ENCODE peak calls at places on chromosomes 3 and 15, in ten cellular contexts. J is naive B cell; W is fibroblast of pulmonary artery; A is activated CD4-positive, CD25-positive, alpha-beta regulatory T cell; B is astrocyte of the cerebellum; I is right cardiac atrium; T is dermis blood vessel endothelial cell; Y is GM23338; D is heart left ventricle; U is amniotic epithelial cell. Q is an unnamed sample.

GRCh38 chr3:52245322-52246263 is at the start of gene PPM1M:
- DNase-seq in J (peak; percentile 71), W (peak; percentile 43), A (peak; percentile 49), B (no peak), I (peak; percentile 64), T (peak; percentile 64), Y (peak; percentile 83), D (peak; percentile 67), U (peak; percentile 33), Q (peak; percentile 88)

GRCh38 chr3:140704733-140705132 is 26.9 kb downstream of the TRIM42 start:
- DNase-seq in J (no peak), W (no peak), A (no peak), B (no peak), I (no peak), T (no peak), Y (no peak), D (no peak), U (no peak), Q (no peak)

GRCh38 chr15:77295446-77295845 is 124.5 kb downstream of the PEAK1 start:
- DNase-seq in J (no peak), W (peak; percentile 83), A (no peak), B (no peak), I (no peak), T (no peak), Y (no peak), D (no peak), U (peak; percentile 98), Q (no peak)

GRCh38 chr3:82085356-82085755 is 323.9 kb upstream of the GBE1 start:
- DNase-seq in J (no peak), W (peak; percentile 30), A (no peak), B (no peak), I (no peak), T (peak; percentile 63), Y (no peak), D (no peak), U (no peak), Q (no peak)

GRCh38 chr15:51227967-51228783 is 110.2 kb downstream of the CYP19A1 start:
- DNase-seq in J (no peak), W (peak; percentile 81), A (no peak), B (peak; percentile 55), I (peak; percentile 19), T (peak; percentile 60), Y (peak; percentile 42), D (peak; percentile 19), U (peak; percentile 79), Q (peak; percentile 76)

GRCh38 chr15:100187677-100188076 is 154.1 kb downstream of the ADAMTS17 start:
- DNase-seq in J (no peak), W (no peak), A (no peak), B (no peak), I (no peak), T (no peak), Y (no peak), D (no peak), U (no peak), Q (no peak)

GRCh38 chr3:194572131-194572789 is 61.0 kb downstream of the TMEM44 start:
- DNase-seq in J (no peak), W (peak; percentile 99), A (no peak), B (peak; percentile 42), I (peak; percentile 89), T (peak; percentile 87), Y (no peak), D (peak; percentile 74), U (peak; percentile 88), Q (no peak)

GRCh38 chr3:171904829-171905228 is 61.7 kb downstream of the TMEM212 start:
- DNase-seq in J (no peak), W (peak; percentile 15), A (no peak), B (peak; percentile 1), I (no peak), T (peak; percentile 12), Y (no peak), D (no peak), U (no peak), Q (no peak)

GRCh38 chr3:37766220-37766605 is 95.5 kb upstream of the CTDSPL start:
- DNase-seq in J (no peak), W (no peak), A (no peak), B (no peak), I (no peak), T (no peak), Y (no peak), D (no peak), U (no peak), Q (no peak)

GRCh38 chr15:51267714-51268105 is 70.7 kb downstream of the CYP19A1 start:
- DNase-seq in J (no peak), W (no peak), A (no peak), B (no peak), I (no peak), T (peak; percentile 6), Y (peak; percentile 36), D (no peak), U (peak; percentile 6), Q (no peak)

GRCh38 chr3:13895155-13896105 is 15.6 kb upstream of the WNT7A start:
- DNase-seq in J (peak; percentile 86), W (peak; percentile 81), A (peak; percentile 85), B (peak; percentile 59), I (peak; percentile 96), T (peak; percentile 93), Y (peak; percentile 98), D (peak; percentile 94), U (peak; percentile 69), Q (peak; percentile 93)

GRCh38 chr15:89671687-89672086 is 7.5 kb downstream of the PLIN1 start:
- DNase-seq in J (no peak), W (no peak), A (no peak), B (no peak), I (no peak), T (no peak), Y (no peak), D (no peak), U (no peak), Q (no peak)

GRCh38 chr3:71419369-71419768 is 164.2 kb downstream of the FOXP1 start:
- DNase-seq in J (no peak), W (no peak), A (no peak), B (no peak), I (no peak), T (no peak), Y (no peak), D (no peak), U (no peak), Q (no peak)

GRCh38 chr3:150050510-150050909 is 79.8 kb upstream of the PFN2 start:
- DNase-seq in J (no peak), W (peak; percentile 24), A (no peak), B (no peak), I (no peak), T (no peak), Y (no peak), D (no peak), U (no peak), Q (no peak)

GRCh38 chr3:10471337-10471721 is 34.1 kb downstream of the ATP2B2 start:
- DNase-seq in J (no peak), W (peak; percentile 11), A (no peak), B (no peak), I (no peak), T (no peak), Y (peak; percentile 28), D (no peak), U (no peak), Q (no peak)

GRCh38 chr15:65646486-65646885 is 24.7 kb downstream of the SLC24A1 start:
- DNase-seq in J (no peak), W (peak; percentile 27), A (no peak), B (no peak), I (no peak), T (peak; percentile 24), Y (no peak), D (no peak), U (peak; percentile 24), Q (no peak)

GRCh38 chr3:45841380-45841700 is 579 bp downstream of the LZTFL1 start:
- DNase-seq in J (peak; percentile 31), W (peak; percentile 8), A (no peak), B (peak; percentile 5), I (peak; percentile 8), T (peak; percentile 40), Y (peak; percentile 26), D (no peak), U (no peak), Q (no peak)

GRCh38 chr3:46517016-46517770 is 19.4 kb downstream of the RTP3 start:
- DNase-seq in J (no peak), W (peak; percentile 73), A (no peak), B (peak; percentile 52), I (no peak), T (peak; percentile 75), Y (no peak), D (no peak), U (peak; percentile 96), Q (no peak)

GRCh38 chr3:106533097-106533496 is 664.3 kb upstream of the CBLB start:
- DNase-seq in J (no peak), W (no peak), A (no peak), B (no peak), I (no peak), T (no peak), Y (no peak), D (no peak), U (no peak), Q (no peak)

GRCh38 chr15:74788042-74788715 is 6.3 kb downstream of the CSK start:
- DNase-seq in J (no peak), W (no peak), A (no peak), B (no peak), I (no peak), T (no peak), Y (no peak), D (no peak), U (no peak), Q (no peak)

GRCh38 chr3:54171509-54171908 is 49.2 kb downstream of the CACNA2D3 start:
- DNase-seq in J (no peak), W (no peak), A (no peak), B (no peak), I (no peak), T (no peak), Y (no peak), D (no peak), U (no peak), Q (no peak)

GRCh38 chr15:64883097-64883581 is 28.6 kb upstream of the ANKDD1A start:
- DNase-seq in J (no peak), W (peak; percentile 55), A (no peak), B (no peak), I (no peak), T (no peak), Y (no peak), D (no peak), U (no peak), Q (peak; percentile 75)

GRCh38 chr3:37559461-37559860 is 302.2 kb upstream of the CTDSPL start:
- DNase-seq in J (no peak), W (peak; percentile 29), A (no peak), B (peak; percentile 16), I (no peak), T (peak; percentile 15), Y (peak; percentile 30), D (no peak), U (no peak), Q (no peak)

GRCh38 chr3:151644986-151645385 is 88.7 kb upstream of the AADACL2 start:
- DNase-seq in J (no peak), W (no peak), A (no peak), B (no peak), I (no peak), T (no peak), Y (no peak), D (no peak), U (no peak), Q (no peak)

GRCh38 chr15:26767169-26767670 is 5.6 kb downstream of the GABRB3 start:
- DNase-seq in J (no peak), W (no peak), A (no peak), B (no peak), I (no peak), T (no peak), Y (peak; percentile 92), D (no peak), U (no peak), Q (no peak)

GRCh38 chr3:53318522-53318921 is 28.8 kb downstream of the DCP1A start:
- DNase-seq in J (no peak), W (peak; percentile 41), A (no peak), B (peak; percentile 5), I (no peak), T (no peak), Y (no peak), D (no peak), U (peak; percentile 69), Q (no peak)

GRCh38 chr3:118803096-118803476 is 231.6 kb downstream of the IGSF11 start:
- DNase-seq in J (no peak), W (no peak), A (no peak), B (no peak), I (no peak), T (no peak), Y (no peak), D (no peak), U (no peak), Q (no peak)

GRCh38 chr3:66885326-66886000 is 112.6 kb upstream of the KBTBD8 start:
- DNase-seq in J (no peak), W (peak; percentile 38), A (no peak), B (no peak), I (no peak), T (no peak), Y (peak; percentile 52), D (no peak), U (peak; percentile 6), Q (no peak)

Q was measured in GM13977.